ENCODE peak calls at places on chromosomes 6 and 20, in ten cellular contexts. K, Y, E, V, P, G, T, X, S and L are unnamed samples.
A peak's percentile ranks its signal among the peaks of the same experiment; 100 is the strongest.

GRCh38 chr6:155142902-155143609 is 120.8 kb upstream of the CLDN20 start:
- DNase-seq in T (peak; percentile 10), G (no peak), E (no peak), P (no peak), X (no peak), S (no peak), K (no peak), V (no peak), Y (no peak), L (no peak)

GRCh38 chr6:42293579-42293978 is 75.9 kb upstream of the MRPS10 start:
- DNase-seq in K (no peak), V (no peak), T (no peak), S (no peak), E (no peak), G (no peak), X (no peak), Y (no peak), P (no peak), L (no peak)

GRCh38 chr6:144158133-144158532 is 7.8 kb downstream of the STX11 start:
- DNase-seq in S (no peak), E (peak; percentile 83), T (no peak), G (no peak), K (no peak), X (no peak), P (peak; percentile 17), V (no peak), Y (peak; percentile 71), L (no peak)

GRCh38 chr6:3617192-3617631 is 134.3 kb downstream of the PXDC1 start:
- DNase-seq in V (no peak), Y (no peak), K (no peak), P (no peak), X (no peak), E (no peak), G (no peak), T (no peak), S (no peak), L (no peak)

GRCh38 chr6:3919130-3919628 is 70.0 kb downstream of the FAM50B start:
- DNase-seq in P (peak; percentile 35), V (no peak), G (no peak), K (no peak), S (peak; percentile 83), X (no peak), T (no peak), E (no peak), Y (peak; percentile 48), L (no peak)

GRCh38 chr6:36314221-36315014 is 22.3 kb downstream of the BNIP5 start:
- DNase-seq in E (no peak), V (peak; percentile 32), T (no peak), K (no peak), X (no peak), Y (peak; percentile 13), S (no peak), P (peak; percentile 95), G (peak; percentile 41), L (no peak)

GRCh38 chr6:22954749-22955385 is 385.5 kb downstream of the HDGFL1 start:
- DNase-seq in S (no peak), K (no peak), Y (no peak), P (peak; percentile 50), V (no peak), E (no peak), X (no peak), T (no peak), G (no peak), L (no peak)

GRCh38 chr6:14917101-14917500 is 328.8 kb upstream of the JARID2 start:
- DNase-seq in E (no peak), K (no peak), X (no peak), T (no peak), G (no peak), Y (peak; percentile 20), P (peak; percentile 32), S (no peak), V (no peak), L (no peak)

GRCh38 chr6:87661503-87661902 is 40.5 kb downstream of the AKIRIN2 start:
- DNase-seq in X (no peak), K (no peak), S (no peak), G (no peak), Y (no peak), V (no peak), T (no peak), P (no peak), E (no peak), L (no peak)

GRCh38 chr6:135129139-135129867 is 51.8 kb upstream of the MYB start:
- DNase-seq in E (peak; percentile 12), V (no peak), G (no peak), X (peak; percentile 52), P (no peak), S (no peak), Y (no peak), K (no peak), T (peak; percentile 68), L (no peak)

GRCh38 chr6:109241199-109241598 is 141.1 kb downstream of the CD164 start:
- DNase-seq in K (no peak), X (no peak), T (peak; percentile 20), G (no peak), S (no peak), P (peak; percentile 89), Y (peak; percentile 87), E (no peak), V (no peak), L (no peak)

GRCh38 chr6:160767019-160767646 is 65.1 kb downstream of the PLG start:
- DNase-seq in K (peak; percentile 5), E (peak; percentile 20), P (peak; percentile 57), T (no peak), Y (no peak), V (no peak), S (peak; percentile 59), X (peak; percentile 62), G (peak; percentile 38), L (peak; percentile 15)

GRCh38 chr6:156618600-156619205 is 158.5 kb upstream of the ARID1B start:
- DNase-seq in P (no peak), V (no peak), S (no peak), X (no peak), Y (no peak), E (peak; percentile 37), K (no peak), T (no peak), G (peak; percentile 96), L (no peak)

GRCh38 chr6:144138542-144138941 is 11.8 kb upstream of the STX11 start:
- DNase-seq in P (no peak), T (no peak), Y (no peak), V (no peak), X (no peak), G (no peak), S (no peak), K (no peak), E (no peak), L (no peak)

GRCh38 chr6:95815389-95816056 is 200.3 kb upstream of the FUT9 start:
- DNase-seq in Y (no peak), V (no peak), E (no peak), S (no peak), X (no peak), P (no peak), K (no peak), T (no peak), G (no peak), L (no peak)

GRCh38 chr20:54416770-54417169 is 58.6 kb upstream of the DOK5 start:
- DNase-seq in T (no peak), S (no peak), Y (no peak), E (no peak), P (no peak), K (no peak), G (no peak), X (no peak), V (no peak), L (no peak)

GRCh38 chr6:63598001-63598250 is 25.6 kb downstream of the LOC128125822 start:
- DNase-seq in X (no peak), S (no peak), K (no peak), E (no peak), T (no peak), V (no peak), Y (no peak), P (no peak), G (no peak), L (no peak)

GRCh38 chr6:52399511-52400315 is 20.4 kb upstream of the EFHC1 start:
- DNase-seq in T (peak; percentile 80), E (peak; percentile 39), Y (peak; percentile 64), K (no peak), S (no peak), V (no peak), X (peak; percentile 57), P (peak; percentile 58), G (peak; percentile 35), L (peak; percentile 89)

GRCh38 chr6:105515054-105515453 is 112.2 kb upstream of the PREP start:
- DNase-seq in K (no peak), V (no peak), T (no peak), X (no peak), Y (no peak), G (peak; percentile 12), S (no peak), P (no peak), E (no peak), L (no peak)

GRCh38 chr6:139336488-139336887 is 38.0 kb downstream of the CITED2 start:
- DNase-seq in P (peak; percentile 44), G (peak; percentile 26), E (no peak), K (no peak), T (no peak), V (no peak), X (no peak), Y (no peak), S (peak; percentile 60), L (no peak)

GRCh38 chr20:34558320-34559202 is at the start of gene MAP1LC3A:
- DNase-seq in G (no peak), Y (peak; percentile 96), V (peak; percentile 99), K (peak; percentile 91), S (peak; percentile 97), X (peak; percentile 91), T (peak; percentile 48), E (no peak), P (peak; percentile 79), L (peak; percentile 87)

GRCh38 chr6:132961122-132961521 is 146.8 kb downstream of the RPS12 start:
- DNase-seq in K (no peak), P (peak; percentile 87), X (no peak), Y (peak; percentile 76), S (no peak), V (no peak), E (no peak), T (no peak), G (no peak), L (no peak)

GRCh38 chr20:5072756-5073153 is 47.0 kb downstream of the PCNA start:
- DNase-seq in T (no peak), X (no peak), K (no peak), S (no peak), E (no peak), P (no peak), G (no peak), V (no peak), Y (no peak), L (no peak)

GRCh38 chr6:106630366-106630765 is 988 bp downstream of the QRSL1 start:
- DNase-seq in K (no peak), Y (no peak), T (peak; percentile 42), G (no peak), S (no peak), V (no peak), E (no peak), P (peak; percentile 5), X (no peak), L (no peak)

GRCh38 chr6:63672582-63673129 is 37.1 kb downstream of the PHF3 start:
- DNase-seq in S (no peak), X (no peak), K (no peak), T (no peak), G (no peak), Y (no peak), V (no peak), P (no peak), E (no peak), L (no peak)

GRCh38 chr20:35287509-35288324 is 3.1 kb upstream of the EIF6 start:
- DNase-seq in V (no peak), S (no peak), P (no peak), X (no peak), K (no peak), T (no peak), G (no peak), E (no peak), Y (no peak), L (no peak)

GRCh38 chr6:107565165-107565723 is 75.3 kb downstream of the SOBP start:
- DNase-seq in Y (no peak), V (no peak), T (no peak), G (no peak), S (no peak), K (no peak), P (peak; percentile 3), X (no peak), E (no peak), L (no peak)

GRCh38 chr6:40796280-40797223 is 209.4 kb upstream of the LRFN2 start:
- DNase-seq in E (no peak), T (no peak), X (no peak), K (no peak), G (peak; percentile 48), V (no peak), Y (no peak), P (no peak), S (peak; percentile 56), L (no peak)